ENCODE peak calls at places on chromosomes 11 and 22, in five cellular contexts. One of them, this sample, is unnamed.

GRCh38 chr11:33667819-33668467 is 32.7 kb downstream of the C11orf91 start:
- DNase-seq in AG08395: no peak
- DNase-seq in stimulated activated CD4-positive, alpha-beta T cell treated with anti-CD3 and anti-CD28 coated beads, Interleukin-12 subunit alpha, Interleukin-12 subunit beta, amount 100 ng/mL, for 48 hours: no peak
- DNase-seq in MCF 10A: no peak
- DNase-seq in HTR-8/SVneo: no peak
- DNase-seq in this sample: no peak

GRCh38 chr22:29306830-29307657 is 594 bp downstream of the GAS2L1 start:
- DNase-seq in AG08395: peak; percentile 80
- DNase-seq in stimulated activated CD4-positive, alpha-beta T cell treated with anti-CD3 and anti-CD28 coated beads, Interleukin-12 subunit alpha, Interleukin-12 subunit beta, amount 100 ng/mL, for 48 hours: peak; percentile 53
- DNase-seq in MCF 10A: peak; percentile 81
- DNase-seq in HTR-8/SVneo: peak; percentile 57
- DNase-seq in this sample: no peak

GRCh38 chr11:61949169-61950034 is 749 bp upstream of the BEST1 start:
- DNase-seq in AG08395: peak; percentile 94
- DNase-seq in stimulated activated CD4-positive, alpha-beta T cell treated with anti-CD3 and anti-CD28 coated beads, Interleukin-12 subunit alpha, Interleukin-12 subunit beta, amount 100 ng/mL, for 48 hours: no peak
- DNase-seq in MCF 10A: peak; percentile 35
- DNase-seq in HTR-8/SVneo: peak; percentile 58
- DNase-seq in this sample: no peak

GRCh38 chr11:48081151-48082010 is 101.0 kb downstream of the PTPRJ start:
- DNase-seq in AG08395: peak; percentile 87
- DNase-seq in stimulated activated CD4-positive, alpha-beta T cell treated with anti-CD3 and anti-CD28 coated beads, Interleukin-12 subunit alpha, Interleukin-12 subunit beta, amount 100 ng/mL, for 48 hours: no peak
- DNase-seq in MCF 10A: peak; percentile 35
- DNase-seq in HTR-8/SVneo: no peak
- DNase-seq in this sample: no peak

GRCh38 chr11:130448416-130449068 is at the start of gene ADAMTS15:
- DNase-seq in AG08395: peak; percentile 72
- DNase-seq in stimulated activated CD4-positive, alpha-beta T cell treated with anti-CD3 and anti-CD28 coated beads, Interleukin-12 subunit alpha, Interleukin-12 subunit beta, amount 100 ng/mL, for 48 hours: peak; percentile 43
- DNase-seq in MCF 10A: peak; percentile 89
- DNase-seq in HTR-8/SVneo: peak; percentile 75
- DNase-seq in this sample: no peak

GRCh38 chr22:30314918-30315317 is 11.8 kb downstream of the TBC1D10A start:
- DNase-seq in AG08395: no peak
- DNase-seq in stimulated activated CD4-positive, alpha-beta T cell treated with anti-CD3 and anti-CD28 coated beads, Interleukin-12 subunit alpha, Interleukin-12 subunit beta, amount 100 ng/mL, for 48 hours: peak; percentile 40
- DNase-seq in MCF 10A: no peak
- DNase-seq in HTR-8/SVneo: no peak
- DNase-seq in this sample: peak; percentile 61

GRCh38 chr11:27291302-27291889 is 71.6 kb downstream of the CCDC34 start:
- DNase-seq in AG08395: no peak
- DNase-seq in stimulated activated CD4-positive, alpha-beta T cell treated with anti-CD3 and anti-CD28 coated beads, Interleukin-12 subunit alpha, Interleukin-12 subunit beta, amount 100 ng/mL, for 48 hours: no peak
- DNase-seq in MCF 10A: peak; percentile 48
- DNase-seq in HTR-8/SVneo: no peak
- DNase-seq in this sample: no peak

GRCh38 chr11:37963440-37963839 is 1365.4 kb upstream of the RAG2 start:
- DNase-seq in AG08395: no peak
- DNase-seq in stimulated activated CD4-positive, alpha-beta T cell treated with anti-CD3 and anti-CD28 coated beads, Interleukin-12 subunit alpha, Interleukin-12 subunit beta, amount 100 ng/mL, for 48 hours: no peak
- DNase-seq in MCF 10A: no peak
- DNase-seq in HTR-8/SVneo: no peak
- DNase-seq in this sample: no peak

GRCh38 chr11:67239795-67240574 is 26.3 kb upstream of the GRK2 start:
- DNase-seq in AG08395: peak; percentile 97
- DNase-seq in stimulated activated CD4-positive, alpha-beta T cell treated with anti-CD3 and anti-CD28 coated beads, Interleukin-12 subunit alpha, Interleukin-12 subunit beta, amount 100 ng/mL, for 48 hours: peak; percentile 96
- DNase-seq in MCF 10A: peak; percentile 98
- DNase-seq in HTR-8/SVneo: peak; percentile 100
- DNase-seq in this sample: peak; percentile 93

GRCh38 chr11:104092744-104093143 is 56.3 kb downstream of the DDI1 start:
- DNase-seq in AG08395: no peak
- DNase-seq in stimulated activated CD4-positive, alpha-beta T cell treated with anti-CD3 and anti-CD28 coated beads, Interleukin-12 subunit alpha, Interleukin-12 subunit beta, amount 100 ng/mL, for 48 hours: no peak
- DNase-seq in MCF 10A: no peak
- DNase-seq in HTR-8/SVneo: no peak
- DNase-seq in this sample: no peak

This sample was measured in GM12864.